ENCODE peak calls at places on chromosomes 4 and X, in four cellular contexts. One of them, this sample, is unnamed.

GRCh38 chr4:104408893-104409292 is 85.8 kb downstream of the CXXC4 start:
- DNase-seq in RPMI8226: no peak
- DNase-seq in AG04450: no peak
- DNase-seq in MCF 10A: no peak
- DNase-seq in this sample: no peak

GRCh38 chrX:72131317-72132294 is at the start of gene RTL5:
- DNase-seq in RPMI8226: peak
- DNase-seq in AG04450: peak
- DNase-seq in MCF 10A: no peak
- DNase-seq in this sample: peak

GRCh38 chr4:52959545-52959944 is 97.4 kb downstream of the RASL11B start:
- DNase-seq in RPMI8226: no peak
- DNase-seq in AG04450: peak
- DNase-seq in MCF 10A: no peak
- DNase-seq in this sample: no peak

GRCh38 chr4:127782025-127782274 is 172 bp upstream of the HSPA4L start:
- DNase-seq in RPMI8226: peak
- DNase-seq in AG04450: peak
- DNase-seq in MCF 10A: peak
- DNase-seq in this sample: peak

GRCh38 chr4:25810815-25811690 is 51.7 kb downstream of the SEL1L3 start:
- DNase-seq in RPMI8226: no peak
- DNase-seq in AG04450: no peak
- DNase-seq in MCF 10A: no peak
- DNase-seq in this sample: no peak

GRCh38 chr4:111991163-111991562 is 154.1 kb upstream of the FAM241A start:
- DNase-seq in RPMI8226: peak
- DNase-seq in AG04450: no peak
- DNase-seq in MCF 10A: no peak
- DNase-seq in this sample: no peak

GRCh38 chr4:125741825-125742452 is 427.2 kb downstream of the FAT4 start:
- DNase-seq in RPMI8226: no peak
- DNase-seq in AG04450: no peak
- DNase-seq in MCF 10A: peak
- DNase-seq in this sample: no peak

GRCh38 chr4:2073808-2074481 is 14.8 kb downstream of the NAT8L start:
- DNase-seq in RPMI8226: no peak
- DNase-seq in AG04450: no peak
- DNase-seq in MCF 10A: no peak
- DNase-seq in this sample: no peak

GRCh38 chr4:7691061-7691460 is 248.6 kb downstream of the AFAP1 start:
- DNase-seq in RPMI8226: no peak
- DNase-seq in AG04450: no peak
- DNase-seq in MCF 10A: no peak
- DNase-seq in this sample: no peak

GRCh38 chrX:129116651-129117050 is 406.6 kb downstream of the SMARCA1 start:
- DNase-seq in RPMI8226: no peak
- DNase-seq in AG04450: no peak
- DNase-seq in MCF 10A: no peak
- DNase-seq in this sample: no peak

GRCh38 chr4:173288296-173288695 is 45.9 kb downstream of the HMGB2 start:
- DNase-seq in RPMI8226: peak
- DNase-seq in AG04450: peak
- DNase-seq in MCF 10A: peak
- DNase-seq in this sample: peak

GRCh38 chrX:68420559-68420958 is 12.7 kb downstream of the OPHN1 start:
- DNase-seq in RPMI8226: no peak
- DNase-seq in AG04450: no peak
- DNase-seq in MCF 10A: no peak
- DNase-seq in this sample: no peak

GRCh38 chr4:112515278-112516075 is 503 bp downstream of the NEUROG2 start:
- DNase-seq in RPMI8226: peak
- DNase-seq in AG04450: no peak
- DNase-seq in MCF 10A: no peak
- DNase-seq in this sample: no peak

GRCh38 chr4:122151982-122152698 is at the start of gene BLTP1:
- DNase-seq in RPMI8226: peak
- DNase-seq in AG04450: peak
- DNase-seq in MCF 10A: peak
- DNase-seq in this sample: peak

GRCh38 chr4:3257691-3258482 is 8.9 kb downstream of the MSANTD1 start:
- DNase-seq in RPMI8226: peak
- DNase-seq in AG04450: no peak
- DNase-seq in MCF 10A: peak
- DNase-seq in this sample: peak

This sample was measured in colonic mucosa.